ENCODE peak calls at places on chromosomes 2 and 18, in ten cellular contexts. K, C, L, D, P, Y, E, A, O and B are unnamed samples.

GRCh38 chr18:44758821-44759624 is 78.3 kb downstream of the SETBP1 start:
- DNase-seq in K (no peak), C (no peak), L (no peak), D (no peak), P (peak), Y (no peak), E (no peak), A (no peak), O (no peak), B (no peak)

GRCh38 chr2:134137182-134137595 is 116.7 kb upstream of the MGAT5 start:
- DNase-seq in K (no peak), C (no peak), L (no peak), D (no peak), P (no peak), Y (peak), E (peak), A (peak), O (no peak), B (no peak)

GRCh38 chr2:100453853-100454252 is 16.4 kb upstream of the NMS start:
- DNase-seq in K (no peak), C (no peak), L (no peak), D (no peak), P (no peak), Y (no peak), E (no peak), A (no peak), O (no peak), B (no peak)

GRCh38 chr2:233341296-233341695 is 13.0 kb upstream of the DGKD start:
- DNase-seq in K (no peak), C (no peak), L (no peak), D (no peak), P (no peak), Y (no peak), E (no peak), A (no peak), O (no peak), B (no peak)

GRCh38 chr2:13414907-13415306 is 698.2 kb downstream of the TRIB2 start:
- DNase-seq in K (no peak), C (no peak), L (no peak), D (no peak), P (no peak), Y (no peak), E (no peak), A (no peak), O (no peak), B (no peak)

GRCh38 chr18:48157956-48158355 is 227.5 kb upstream of the SMAD2 start:
- DNase-seq in K (no peak), C (no peak), L (no peak), D (no peak), P (no peak), Y (no peak), E (no peak), A (no peak), O (no peak), B (no peak)

GRCh38 chr2:104701471-104701911 is 152.4 kb upstream of the POU3F3 start:
- DNase-seq in K (peak), C (no peak), L (no peak), D (no peak), P (no peak), Y (no peak), E (no peak), A (no peak), O (no peak), B (no peak)

GRCh38 chr18:64438178-64438577 is 289.3 kb upstream of the LINC00305 start:
- DNase-seq in K (no peak), C (no peak), L (no peak), D (no peak), P (no peak), Y (no peak), E (no peak), A (no peak), O (no peak), B (no peak)

GRCh38 chr2:99809259-99809900 is 319.6 kb upstream of the REV1 start:
- DNase-seq in K (no peak), C (no peak), L (no peak), D (no peak), P (no peak), Y (no peak), E (peak), A (no peak), O (no peak), B (no peak)

GRCh38 chr2:49516427-49516826 is 362.1 kb upstream of the FSHR start:
- DNase-seq in K (no peak), C (no peak), L (no peak), D (no peak), P (no peak), Y (no peak), E (no peak), A (no peak), O (no peak), B (no peak)

GRCh38 chr2:235493775-235494715 is at the start of gene AGAP1:
- DNase-seq in K (peak), C (no peak), L (peak), D (peak), P (peak), Y (peak), E (peak), A (peak), O (no peak), B (peak)